ENCODE peak calls at places on chromosomes 3 and 15, in four cellular contexts. B is mucosa of descending colon, W is amniotic epithelial cell, Y is spleen. V is an unnamed sample.

GRCh38 chr15:27358751-27359434 is 387.9 kb downstream of the GABRG3 start:
- DNase-seq in B (peak), Y (no peak), W (no peak), V (no peak)

GRCh38 chr3:152019516-152019915 is 146.1 kb downstream of the SUCNR1 start:
- DNase-seq in Y (no peak), B (no peak), W (peak), V (no peak)

GRCh38 chr15:90607361-90607760 is 77.6 kb downstream of the CRTC3 start:
- DNase-seq in B (no peak), Y (no peak), W (no peak), V (no peak)

GRCh38 chr15:46713045-46713444 is 1004.3 kb upstream of the SEMA6D start:
- DNase-seq in B (no peak), Y (no peak), W (no peak), V (no peak)

GRCh38 chr3:16511561-16512434 is 1.7 kb downstream of the RFTN1 start:
- DNase-seq in Y (peak), B (peak), W (peak), V (peak)

GRCh38 chr15:94683912-94684311 is 452.6 kb downstream of the MCTP2 start:
- DNase-seq in Y (no peak), W (no peak), B (no peak), V (no peak)

GRCh38 chr3:194123735-194124134 is 12.2 kb upstream of the HES1 start:
- DNase-seq in W (no peak), Y (no peak), B (no peak), V (no peak)

GRCh38 chr3:13657660-13658435 is 108.9 kb downstream of the FBLN2 start:
- DNase-seq in B (peak), Y (peak), W (peak), V (peak)

GRCh38 chr3:63228087-63228486 is 50.0 kb upstream of the SYNPR start:
- DNase-seq in B (no peak), W (no peak), Y (no peak), V (no peak)